ENCODE peak calls at places on chromosome 16, in seven cellular contexts. S is GM12878, D is H1, U is A549, K is HCT116, I is IMR-90, W is K562. F is an unnamed sample.

GRCh38 chr16:67968440-67969285 is at the start of gene SLC12A4:
- DNase-seq in S (no peak), D (no peak), U (peak), K (peak), I (peak), W (peak), F (peak)

GRCh38 chr16:57781741-57782606 is 20.3 kb downstream of the KIFC3 start:
- DNase-seq in S (no peak), D (no peak), U (no peak), K (no peak), I (peak), W (no peak), F (peak)

GRCh38 chr16:77227745-77228144 is 28.5 kb downstream of the SYCE1L start:
- DNase-seq in S (no peak), D (no peak), U (no peak), K (no peak), I (no peak), W (no peak), F (no peak)

GRCh38 chr16:89847056-89847929 is 19.0 kb downstream of the SPIRE2 start:
- DNase-seq in S (no peak), D (no peak), U (no peak), K (no peak), I (no peak), W (no peak), F (no peak)

GRCh38 chr16:31706925-31707324 is 166.7 kb upstream of the ZNF267 start:
- DNase-seq in S (no peak), D (no peak), U (no peak), K (no peak), I (no peak), W (no peak), F (no peak)

GRCh38 chr16:48235556-48236136 is 8.5 kb upstream of the LONP2 start:
- DNase-seq in S (no peak), D (no peak), U (no peak), K (no peak), I (peak), W (no peak), F (peak)

GRCh38 chr16:59164461-59164860 is 430.3 kb upstream of the GOT2 start:
- DNase-seq in S (no peak), D (no peak), U (no peak), K (no peak), I (no peak), W (no peak), F (no peak)

GRCh38 chr16:10577305-10578202 is 2.8 kb downstream of the EMP2 start:
- DNase-seq in S (no peak), D (no peak), U (no peak), K (no peak), I (no peak), W (no peak), F (no peak)

GRCh38 chr16:67917140-67917851 is 14.4 kb downstream of the CTRL start:
- DNase-seq in S (no peak), D (no peak), U (no peak), K (no peak), I (peak), W (no peak), F (no peak)

GRCh38 chr16:19655242-19655777 is 62.7 kb downstream of the KNOP1 start:
- DNase-seq in S (no peak), D (no peak), U (no peak), K (no peak), I (no peak), W (no peak), F (no peak)

GRCh38 chr16:85524630-85525463 is 88.3 kb upstream of the GSE1 start:
- DNase-seq in S (no peak), D (no peak), U (no peak), K (no peak), I (peak), W (no peak), F (peak)

GRCh38 chr16:50831751-50832150 is 89.9 kb downstream of the CYLD start:
- DNase-seq in S (no peak), D (no peak), U (no peak), K (no peak), I (no peak), W (no peak), F (no peak)

GRCh38 chr16:3161235-3162018 is 26.6 kb upstream of the OR1F1 start:
- DNase-seq in S (no peak), D (no peak), U (peak), K (no peak), I (no peak), W (no peak), F (no peak)

GRCh38 chr16:67055712-67056487 is 27.0 kb downstream of the CBFB start:
- DNase-seq in S (no peak), D (no peak), U (peak), K (no peak), I (peak), W (peak), F (peak)

GRCh38 chr16:2226245-2226793 is 2.9 kb downstream of the E4F1 start:
- DNase-seq in S (no peak), D (no peak), U (no peak), K (no peak), I (no peak), W (no peak), F (peak)

GRCh38 chr16:89105599-89106151 is 12.0 kb downstream of the ACSF3 start:
- DNase-seq in S (no peak), D (no peak), U (no peak), K (no peak), I (no peak), W (no peak), F (no peak)

GRCh38 chr16:4653981-4654380 is 29.4 kb downstream of the MGRN1 start:
- DNase-seq in S (no peak), D (no peak), U (peak), K (no peak), I (no peak), W (no peak), F (peak)

GRCh38 chr16:25158401-25158800 is 46.9 kb downstream of the LCMT1 start:
- DNase-seq in S (no peak), D (no peak), U (no peak), K (no peak), I (peak), W (no peak), F (no peak)

GRCh38 chr16:14566599-14566998 is 63.5 kb downstream of the PARN start:
- DNase-seq in S (no peak), D (no peak), U (no peak), K (no peak), I (no peak), W (no peak), F (no peak)

GRCh38 chr16:76885776-76886175 is 305.2 kb upstream of the MON1B start:
- DNase-seq in S (no peak), D (no peak), U (no peak), K (no peak), I (no peak), W (no peak), F (no peak)

GRCh38 chr16:14109782-14110727 is 38.9 kb downstream of the MRTFB start:
- DNase-seq in S (no peak), D (no peak), U (no peak), K (no peak), I (no peak), W (peak), F (no peak)

GRCh38 chr16:65822148-65822547 is 544.3 kb upstream of the CDH5 start:
- DNase-seq in S (no peak), D (no peak), U (no peak), K (no peak), I (no peak), W (no peak), F (no peak)

GRCh38 chr16:6926762-6927161 is 405.9 kb upstream of the RBFOX1 start:
- DNase-seq in S (no peak), D (peak), U (no peak), K (no peak), I (no peak), W (no peak), F (no peak)

GRCh38 chr16:49663081-49664057 is 192.5 kb downstream of the ZNF423 start:
- DNase-seq in S (no peak), D (no peak), U (no peak), K (no peak), I (no peak), W (no peak), F (no peak)

GRCh38 chr16:29729116-29729521 is 16.7 kb downstream of the C16orf54 start:
- DNase-seq in S (no peak), D (no peak), U (peak), K (peak), I (peak), W (peak), F (peak)

GRCh38 chr16:68920349-68920748 is 77.0 kb downstream of the TANGO6 start:
- DNase-seq in S (no peak), D (no peak), U (no peak), K (no peak), I (no peak), W (no peak), F (no peak)

GRCh38 chr16:12721841-12722467 is 81.7 kb downstream of the CPPED1 start:
- DNase-seq in S (no peak), D (no peak), U (no peak), K (no peak), I (no peak), W (no peak), F (no peak)

GRCh38 chr16:65123846-65124513 is 2.1 kb upstream of the CDH11 start:
- DNase-seq in S (no peak), D (no peak), U (no peak), K (no peak), I (peak), W (no peak), F (no peak)

GRCh38 chr16:61681124-61681523 is 355.1 kb downstream of the CDH8 start:
- DNase-seq in S (no peak), D (no peak), U (no peak), K (no peak), I (no peak), W (no peak), F (no peak)

GRCh38 chr16:3358884-3359283 is 3.2 kb downstream of the OR2C1 start:
- DNase-seq in S (no peak), D (no peak), U (no peak), K (no peak), I (no peak), W (no peak), F (no peak)

GRCh38 chr16:72291121-72291520 is 119.2 kb upstream of the PMFBP1 start:
- DNase-seq in S (no peak), D (no peak), U (peak), K (peak), I (no peak), W (no peak), F (no peak)

GRCh38 chr16:89601906-89602272 is 11.6 kb upstream of the DPEP1 start:
- DNase-seq in S (no peak), D (no peak), U (no peak), K (no peak), I (no peak), W (no peak), F (no peak)

GRCh38 chr16:67190041-67190440 is at the start of gene EXOC3L1:
- DNase-seq in S (no peak), D (no peak), U (no peak), K (no peak), I (no peak), W (no peak), F (no peak)

GRCh38 chr16:85391175-85391707 is 221.9 kb upstream of the GSE1 start:
- DNase-seq in S (no peak), D (no peak), U (no peak), K (no peak), I (no peak), W (no peak), F (no peak)

GRCh38 chr16:66166451-66166850 is 200.0 kb upstream of the CDH5 start:
- DNase-seq in S (no peak), D (no peak), U (no peak), K (no peak), I (peak), W (no peak), F (peak)

GRCh38 chr16:10983175-10983558 is 38.8 kb downstream of the CLEC16A start:
- DNase-seq in S (no peak), D (no peak), U (no peak), K (no peak), I (no peak), W (no peak), F (no peak)

GRCh38 chr16:86549893-86550190 is 5.2 kb downstream of the MTHFSD start:
- DNase-seq in S (no peak), D (no peak), U (no peak), K (no peak), I (no peak), W (no peak), F (no peak)

DNA sequence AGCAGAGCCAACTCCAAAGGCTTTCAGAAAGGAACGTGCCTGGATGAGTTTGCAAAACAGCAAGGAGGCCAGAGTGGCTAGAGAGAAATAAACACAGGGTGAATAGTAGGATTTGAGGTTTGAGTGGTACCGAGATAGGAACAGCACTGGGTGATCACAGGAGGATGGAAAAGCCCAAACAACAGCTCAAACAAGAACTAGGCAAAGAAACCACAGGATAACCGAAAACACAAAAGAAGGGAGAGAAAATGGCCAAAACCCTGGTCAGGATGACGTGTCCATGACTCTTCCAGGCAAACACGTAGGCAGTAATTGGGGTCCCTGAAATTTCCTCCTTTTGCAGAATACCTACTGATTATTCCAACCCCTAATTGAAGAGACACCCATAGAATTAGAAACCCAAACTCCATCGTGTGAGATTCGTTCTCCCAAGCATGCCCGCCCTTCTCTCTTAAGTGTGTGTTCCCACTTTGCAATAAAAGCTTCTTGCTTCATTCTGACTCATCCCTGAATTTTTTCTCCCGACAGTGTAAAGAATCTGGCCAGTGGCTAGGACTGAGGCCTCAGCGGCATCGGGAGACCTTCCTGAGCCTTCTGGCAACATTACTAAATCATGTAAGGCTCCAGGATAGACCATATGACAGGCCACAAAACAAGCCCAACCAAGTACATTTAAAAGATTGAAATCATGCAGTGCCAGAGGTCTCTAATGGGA is 11.2 kb upstream of the SCNN1G start:
- DNase-seq in S (no peak), D (no peak), U (no peak), K (no peak), I (peak), W (no peak), F (no peak)
- TF ChIP-seq CEBPB in S (no peak), D (no peak), U (peak), K (no peak), I (no peak), W (no peak), F (no peak)

GRCh38 chr16:83831451-83831987 is 23.7 kb downstream of the HSBP1 start:
- DNase-seq in S (no peak), D (no peak), U (no peak), K (no peak), I (no peak), W (no peak), F (no peak)

GRCh38 chr16:83830091-83830768 is 22.5 kb downstream of the HSBP1 start:
- DNase-seq in S (no peak), D (no peak), U (no peak), K (no peak), I (no peak), W (peak), F (no peak)

GRCh38 chr16:83833921-83834320 is 26.1 kb downstream of the HSBP1 start:
- DNase-seq in S (no peak), D (no peak), U (no peak), K (no peak), I (no peak), W (no peak), F (peak)

GRCh38 chr16:83826146-83826913 is 18.6 kb downstream of the HSBP1 start:
- DNase-seq in S (no peak), D (no peak), U (peak), K (peak), I (peak), W (peak), F (peak)

DNA sequence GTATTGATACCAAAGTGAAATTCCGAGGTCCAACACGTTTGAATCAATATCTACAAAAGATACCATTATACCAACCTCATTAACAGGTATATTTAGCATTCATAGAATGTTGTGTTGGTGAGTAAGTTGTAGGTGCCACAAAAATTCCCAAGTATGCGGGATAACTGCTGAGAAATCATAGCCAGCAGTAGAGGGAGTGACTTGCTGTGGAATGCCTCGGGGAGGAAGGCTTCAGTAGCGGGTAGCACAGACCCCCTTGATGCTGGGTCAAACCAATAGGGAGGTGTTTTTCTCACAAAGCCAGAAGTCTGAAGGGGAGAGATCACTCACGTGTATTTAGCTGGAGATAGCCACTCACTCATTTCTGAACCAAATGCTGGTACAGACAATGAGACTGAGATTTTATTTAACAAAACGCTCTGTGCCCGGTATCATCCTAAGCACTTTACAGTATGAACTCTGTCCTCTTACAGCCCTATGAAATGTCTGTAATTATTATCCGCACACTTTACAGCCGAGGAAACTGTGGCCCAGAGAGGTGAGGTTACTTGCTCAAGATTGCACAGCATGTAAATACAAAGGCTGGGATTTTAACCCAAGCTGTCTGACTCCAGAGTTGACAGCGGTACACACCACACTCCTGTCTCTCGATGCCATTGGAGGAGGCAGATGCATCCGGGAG is 23.1 kb downstream of the HSBP1 start:
- DNase-seq in S (no peak), D (no peak), U (no peak), K (no peak), I (no peak), W (no peak), F (no peak)
- TF ChIP-seq CEBPB in S (no peak), D (no peak), U (no peak), K (no peak), I (no peak), W (no peak), F (no peak)

GRCh38 chr16:389317-389716 is 7.5 kb upstream of the PGAP6 start:
- DNase-seq in S (no peak), D (no peak), U (no peak), K (no peak), I (no peak), W (no peak), F (no peak)

GRCh38 chr16:396605-397004 is 394 bp upstream of the NME4 start:
- DNase-seq in S (no peak), D (no peak), U (peak), K (no peak), I (peak), W (peak), F (peak)

GRCh38 chr16:396199-396598 is 800 bp upstream of the NME4 start:
- DNase-seq in S (no peak), D (no peak), U (no peak), K (no peak), I (no peak), W (no peak), F (no peak)

GRCh38 chr16:391885-392335 is 5.1 kb upstream of the NME4 start:
- DNase-seq in S (no peak), D (peak), U (peak), K (no peak), I (peak), W (peak), F (peak)

DNA sequence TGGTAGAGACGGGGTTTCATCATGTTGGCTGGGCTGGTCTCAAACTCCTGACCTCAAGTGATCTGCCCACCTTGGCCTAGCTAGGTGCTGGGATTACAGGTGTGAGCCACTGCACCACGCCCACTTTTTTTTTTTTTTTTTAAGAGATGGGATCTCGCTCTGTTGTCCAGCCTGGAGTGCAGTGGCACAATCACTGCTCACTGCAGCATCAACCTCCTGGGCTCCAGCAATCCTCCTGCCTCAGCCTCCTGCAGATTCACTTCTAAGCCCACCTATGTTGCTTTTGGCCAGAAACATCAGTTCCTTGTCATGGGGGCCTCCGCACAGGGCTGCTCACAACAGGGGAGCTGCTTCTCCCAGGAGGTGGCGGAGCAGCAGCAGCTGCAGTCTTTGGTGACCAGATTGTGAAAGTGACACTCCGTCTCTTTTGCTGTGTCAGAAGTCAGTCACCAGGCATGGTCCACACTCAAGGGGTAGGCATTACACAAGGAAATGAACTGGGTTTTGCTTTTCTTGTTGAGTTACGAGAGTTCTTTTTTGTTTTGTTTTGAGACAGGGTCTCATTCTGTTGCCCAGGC is 4.5 kb upstream of the NME4 start:
- DNase-seq in S (no peak), D (no peak), U (no peak), K (no peak), I (no peak), W (no peak), F (no peak)
- TF ChIP-seq CEBPB in S (no peak), D (no peak), U (no peak), K (no peak), I (no peak), W (no peak), F (no peak)

GRCh38 chr16:83835972-83836566 is 28.3 kb downstream of the HSBP1 start:
- DNase-seq in S (no peak), D (no peak), U (peak), K (peak), I (peak), W (peak), F (no peak)
- TF ChIP-seq CEBPB in S (no peak), D (no peak), U (no peak), K (peak), I (no peak), W (no peak), F (no peak)

DNA sequence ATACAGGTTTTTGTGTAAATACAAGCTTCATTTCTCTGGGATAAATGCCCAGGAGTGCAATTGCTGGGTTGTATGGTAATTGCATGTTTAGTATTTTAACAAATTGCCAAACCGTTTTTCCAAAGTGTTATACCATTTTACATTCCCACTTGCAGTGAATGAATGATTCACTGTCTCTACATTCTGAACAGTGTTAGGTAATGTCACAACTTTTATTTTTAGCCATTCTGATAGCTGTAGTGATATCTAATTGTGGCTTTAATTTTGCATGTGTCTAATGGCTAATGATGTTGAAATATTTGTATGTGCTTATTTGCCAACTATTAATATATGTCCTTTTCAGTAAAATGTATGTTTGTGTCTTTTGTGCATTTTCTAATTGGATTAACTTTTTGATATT is 156.9 kb upstream of the CES5A start:
- DNase-seq in S (no peak), D (no peak), U (no peak), K (no peak), I (no peak), W (no peak), F (no peak)
- TF ChIP-seq CEBPB in S (no peak), D (no peak), U (no peak), K (no peak), I (no peak), W (no peak), F (no peak)

GRCh38 chr16:81946206-81946605 is 65.1 kb downstream of the SDR42E1 start:
- DNase-seq in S (no peak), D (no peak), U (no peak), K (no peak), I (no peak), W (no peak), F (no peak)
- TF ChIP-seq CEBPB in S (no peak), D (no peak), U (no peak), K (no peak), I (no peak), W (no peak), F (no peak)

F was measured in HepG2.